ENCODE peak calls at places on chromosomes 6 and 20, in ten cellular contexts. V is choroid plexus epithelial cell; R is fibroblast of lung; S is neuronal stem cell; L is cardiac fibroblast; Q is NCI-H2107; A is SW 1271; W is activated naive CD4-positive, alpha-beta T cell treated with anti-CD3 and anti-CD28 coated beads, Interleukin-2, amount 10 ng/mL, durations not matched to agents 7 days and 5 days; U is anterior cingulate cortex; Z is heart left ventricle. F is an unnamed sample.

GRCh38 chr6:89475634-89476033 is 42.7 kb downstream of the ANKRD6 start:
- DNase-seq in V (peak), R (peak), S (no peak), L (peak), Q (no peak), A (no peak), W (peak), U (no peak), Z (no peak), F (no peak)

GRCh38 chr20:20095114-20095872 is 43.0 kb downstream of the CFAP61 start:
- DNase-seq in V (no peak), R (no peak), S (no peak), L (no peak), Q (no peak), A (no peak), W (no peak), U (no peak), Z (no peak), F (no peak)

GRCh38 chr6:88166493-88166900 is 350 bp upstream of the CNR1 start:
- DNase-seq in V (no peak), R (no peak), S (no peak), L (peak), Q (no peak), A (no peak), W (no peak), U (no peak), Z (no peak), F (no peak)

GRCh38 chr20:37223053-37223452 is 38.6 kb downstream of the GHRH start:
- DNase-seq in V (peak), R (peak), S (no peak), L (peak), Q (no peak), A (no peak), W (no peak), U (no peak), Z (no peak), F (peak)

GRCh38 chr20:4667836-4668235 is 53.9 kb upstream of the PRND start:
- DNase-seq in V (no peak), R (no peak), S (no peak), L (no peak), Q (no peak), A (no peak), W (no peak), U (no peak), Z (no peak), F (no peak)

GRCh38 chr6:6004147-6004995 is 2.4 kb downstream of the NRN1 start:
- DNase-seq in V (no peak), R (no peak), S (no peak), L (no peak), Q (no peak), A (no peak), W (no peak), U (no peak), Z (no peak), F (no peak)

GRCh38 chr6:5275497-5275896 is 14.2 kb downstream of the FARS2 start:
- DNase-seq in V (peak), R (no peak), S (no peak), L (peak), Q (no peak), A (no peak), W (no peak), U (no peak), Z (no peak), F (no peak)

GRCh38 chr6:81906709-81907204 is 154.3 kb upstream of the TENT5A start:
- DNase-seq in V (no peak), R (no peak), S (no peak), L (no peak), Q (no peak), A (no peak), W (no peak), U (no peak), Z (no peak), F (no peak)

F was measured in globus pallidus.